ENCODE peak calls at places on chromosomes 12 and 14, in seven cellular contexts. One of them, this sample, is unnamed.

GRCh38 chr14:89477391-89477790 is 60.4 kb upstream of the FOXN3 start:
- DNase-seq in fibroblast of the aortic adventitia: peak
- DNase-seq in AG04450: no peak
- DNase-seq in SK-MEL-5: no peak
- DNase-seq in cardiac muscle cell: no peak
- DNase-seq in lower lobe of right lung: no peak
- DNase-seq in GM03348: no peak
- DNase-seq in this sample: no peak

GRCh38 chr12:45336762-45337596 is 121.1 kb downstream of the ANO6 start:
- DNase-seq in fibroblast of the aortic adventitia: peak
- DNase-seq in AG04450: peak
- DNase-seq in SK-MEL-5: no peak
- DNase-seq in cardiac muscle cell: peak
- DNase-seq in lower lobe of right lung: no peak
- DNase-seq in GM03348: no peak
- DNase-seq in this sample: no peak

GRCh38 chr12:67501362-67501761 is 147.2 kb upstream of the DYRK2 start:
- DNase-seq in fibroblast of the aortic adventitia: no peak
- DNase-seq in AG04450: no peak
- DNase-seq in SK-MEL-5: no peak
- DNase-seq in cardiac muscle cell: no peak
- DNase-seq in lower lobe of right lung: no peak
- DNase-seq in GM03348: no peak
- DNase-seq in this sample: no peak

GRCh38 chr14:36438883-36439282 is 81.1 kb downstream of the NKX2-1 start:
- DNase-seq in fibroblast of the aortic adventitia: no peak
- DNase-seq in AG04450: no peak
- DNase-seq in SK-MEL-5: no peak
- DNase-seq in cardiac muscle cell: no peak
- DNase-seq in lower lobe of right lung: no peak
- DNase-seq in GM03348: no peak
- DNase-seq in this sample: no peak

GRCh38 chr14:69246331-69246730 is 13.6 kb upstream of the GALNT16 start:
- DNase-seq in fibroblast of the aortic adventitia: no peak
- DNase-seq in AG04450: no peak
- DNase-seq in SK-MEL-5: no peak
- DNase-seq in cardiac muscle cell: no peak
- DNase-seq in lower lobe of right lung: no peak
- DNase-seq in GM03348: no peak
- DNase-seq in this sample: no peak

GRCh38 chr14:87097021-87097420 is 896.0 kb downstream of the GALC start:
- DNase-seq in fibroblast of the aortic adventitia: no peak
- DNase-seq in AG04450: peak
- DNase-seq in SK-MEL-5: no peak
- DNase-seq in cardiac muscle cell: no peak
- DNase-seq in lower lobe of right lung: no peak
- DNase-seq in GM03348: no peak
- DNase-seq in this sample: no peak

GRCh38 chr14:22225526-22226133 is 363.4 kb downstream of the DAD1 start:
- DNase-seq in fibroblast of the aortic adventitia: peak
- DNase-seq in AG04450: peak
- DNase-seq in SK-MEL-5: no peak
- DNase-seq in cardiac muscle cell: no peak
- DNase-seq in lower lobe of right lung: no peak
- DNase-seq in GM03348: peak
- DNase-seq in this sample: no peak

GRCh38 chr12:83939718-83940117 is 972.9 kb downstream of the SLC6A15 start:
- DNase-seq in fibroblast of the aortic adventitia: no peak
- DNase-seq in AG04450: no peak
- DNase-seq in SK-MEL-5: no peak
- DNase-seq in cardiac muscle cell: no peak
- DNase-seq in lower lobe of right lung: no peak
- DNase-seq in GM03348: no peak
- DNase-seq in this sample: no peak

GRCh38 chr14:104146651-104147345 is 8.4 kb downstream of the KIF26A start:
- DNase-seq in fibroblast of the aortic adventitia: no peak
- DNase-seq in AG04450: no peak
- DNase-seq in SK-MEL-5: no peak
- DNase-seq in cardiac muscle cell: no peak
- DNase-seq in lower lobe of right lung: no peak
- DNase-seq in GM03348: no peak
- DNase-seq in this sample: no peak

GRCh38 chr12:58803893-58804292 is 116.4 kb downstream of the LRIG3 start:
- DNase-seq in fibroblast of the aortic adventitia: peak
- DNase-seq in AG04450: peak
- DNase-seq in SK-MEL-5: no peak
- DNase-seq in cardiac muscle cell: peak
- DNase-seq in lower lobe of right lung: no peak
- DNase-seq in GM03348: peak
- DNase-seq in this sample: no peak

GRCh38 chr12:47808574-47809380 is 10.9 kb downstream of the HDAC7 start:
- DNase-seq in fibroblast of the aortic adventitia: no peak
- DNase-seq in AG04450: no peak
- DNase-seq in SK-MEL-5: no peak
- DNase-seq in cardiac muscle cell: no peak
- DNase-seq in lower lobe of right lung: no peak
- DNase-seq in GM03348: peak
- DNase-seq in this sample: no peak

GRCh38 chr12:51346581-51346980 is at the start of gene CELA1:
- DNase-seq in fibroblast of the aortic adventitia: peak
- DNase-seq in AG04450: no peak
- DNase-seq in SK-MEL-5: no peak
- DNase-seq in cardiac muscle cell: no peak
- DNase-seq in lower lobe of right lung: no peak
- DNase-seq in GM03348: peak
- DNase-seq in this sample: no peak

GRCh38 chr14:45181329-45181728 is 45.6 kb downstream of the FANCM start:
- DNase-seq in fibroblast of the aortic adventitia: no peak
- DNase-seq in AG04450: no peak
- DNase-seq in SK-MEL-5: no peak
- DNase-seq in cardiac muscle cell: no peak
- DNase-seq in lower lobe of right lung: no peak
- DNase-seq in GM03348: no peak
- DNase-seq in this sample: no peak

GRCh38 chr12:56084958-56085543 is 5.1 kb downstream of the ERBB3 start:
- DNase-seq in fibroblast of the aortic adventitia: no peak
- DNase-seq in AG04450: no peak
- DNase-seq in SK-MEL-5: peak
- DNase-seq in cardiac muscle cell: peak
- DNase-seq in lower lobe of right lung: no peak
- DNase-seq in GM03348: no peak
- DNase-seq in this sample: no peak

GRCh38 chr12:2722806-2723205 is 72.0 kb upstream of the FKBP4 start:
- DNase-seq in fibroblast of the aortic adventitia: peak
- DNase-seq in AG04450: no peak
- DNase-seq in SK-MEL-5: no peak
- DNase-seq in cardiac muscle cell: peak
- DNase-seq in lower lobe of right lung: no peak
- DNase-seq in GM03348: no peak
- DNase-seq in this sample: no peak

GRCh38 chr12:131983554-131983953 is 33.8 kb downstream of the EP400 start:
- DNase-seq in fibroblast of the aortic adventitia: no peak
- DNase-seq in AG04450: no peak
- DNase-seq in SK-MEL-5: no peak
- DNase-seq in cardiac muscle cell: no peak
- DNase-seq in lower lobe of right lung: no peak
- DNase-seq in GM03348: no peak
- DNase-seq in this sample: no peak

This sample was measured in lower leg skin.